ENCODE peak calls at places on chromosomes 7 and 10, in five cellular contexts. K is psoas muscle; V is IMR-90; X is ovary; G is CD8-positive, alpha-beta T cell. A is an unnamed sample. For H3K27me3, the result is how much of the 10 kb centered on the place peaks cover.

GRCh38 chr7:94344826-94345225 is 49.9 kb upstream of the COL1A2 start:
- DNase-seq in K (no peak), V (peak), X (no peak), G (no peak), A (no peak)

GRCh38 chr7:71422104-71422503 is 290.2 kb downstream of the GALNT17 start:
- DNase-seq in V (no peak), X (no peak), K (no peak), G (no peak), A (no peak)

GRCh38 chr10:132688580-132689420 is 97.1 kb downstream of the NKX6-2 start:
- DNase-seq in K (peak), X (no peak), G (no peak), V (no peak), A (no peak)

GRCh38 chr7:45978010-45978681 is 57.1 kb upstream of the IGFBP3 start:
- DNase-seq in X (no peak), G (no peak), V (peak), K (no peak), A (peak)

GRCh38 chr7:31633894-31634494 is 53.0 kb upstream of the PPP1R17 start:
- DNase-seq in X (no peak), V (peak), K (no peak), G (no peak), A (peak)

GRCh38 chr10:132136689-132137088 is 50.1 kb upstream of the DPYSL4 start:
- DNase-seq in G (no peak), K (no peak), X (no peak), V (no peak), A (no peak)

GRCh38 chr7:2843711-2844152 is 376 bp downstream of the GNA12 start:
- DNase-seq in V (peak), K (peak), X (peak), G (no peak), A (peak)

GRCh38 chr7:1312098-1313070 is 79.7 kb downstream of the UNCX start:
- DNase-seq in K (peak), X (no peak), V (no peak), G (no peak), A (no peak)

GRCh38 chr7:75578081-75578480 is 86.0 kb downstream of the SPDYE5 start:
- DNase-seq in G (no peak), V (no peak), K (no peak), X (no peak), A (no peak)

GRCh38 chr10:122147731-122148130 is 123.4 kb upstream of the BTBD16 start:
- DNase-seq in G (no peak), K (no peak), V (no peak), X (peak), A (no peak)

GRCh38 chr10:9166770-9167169 is 1112.3 kb downstream of the GATA3 start:
- DNase-seq in K (no peak), X (no peak), G (no peak), V (no peak), A (no peak)

GRCh38 chr7:47809387-47809786 is 138.9 kb downstream of the PKD1L1 start:
- DNase-seq in V (no peak), G (no peak), X (no peak), K (no peak), A (peak)

GRCh38 chr7:30225863-30226361 is 58.5 kb upstream of the ZNRF2 start:
- DNase-seq in X (peak), K (peak), V (peak), G (no peak), A (peak)

GRCh38 chr10:100725869-100726426 is 19.4 kb upstream of the PAX2 start:
- DNase-seq in K (no peak), X (no peak), V (no peak), G (no peak), A (no peak)
- H3K27me3 ChIP-seq in K (under half), X (under half), V (half or more), G (under half), A (under half)

GRCh38 chr7:140696679-140697446 is at the start of gene NDUFB2:
- DNase-seq in G (peak), V (peak), X (no peak), K (peak), A (peak)

GRCh38 chr7:140696024-140696678 is 357 bp upstream of the NDUFB2 start:
- DNase-seq in G (peak), X (peak), V (peak), K (peak), A (peak)

GRCh38 chr7:140695381-140695780 is 1.1 kb upstream of the NDUFB2 start:
- DNase-seq in K (no peak), X (no peak), V (no peak), G (no peak), A (no peak)

GRCh38 chr7:140698477-140698876 is 2.0 kb downstream of the NDUFB2 start:
- DNase-seq in X (no peak), K (no peak), G (no peak), V (no peak), A (no peak)

DNA sequence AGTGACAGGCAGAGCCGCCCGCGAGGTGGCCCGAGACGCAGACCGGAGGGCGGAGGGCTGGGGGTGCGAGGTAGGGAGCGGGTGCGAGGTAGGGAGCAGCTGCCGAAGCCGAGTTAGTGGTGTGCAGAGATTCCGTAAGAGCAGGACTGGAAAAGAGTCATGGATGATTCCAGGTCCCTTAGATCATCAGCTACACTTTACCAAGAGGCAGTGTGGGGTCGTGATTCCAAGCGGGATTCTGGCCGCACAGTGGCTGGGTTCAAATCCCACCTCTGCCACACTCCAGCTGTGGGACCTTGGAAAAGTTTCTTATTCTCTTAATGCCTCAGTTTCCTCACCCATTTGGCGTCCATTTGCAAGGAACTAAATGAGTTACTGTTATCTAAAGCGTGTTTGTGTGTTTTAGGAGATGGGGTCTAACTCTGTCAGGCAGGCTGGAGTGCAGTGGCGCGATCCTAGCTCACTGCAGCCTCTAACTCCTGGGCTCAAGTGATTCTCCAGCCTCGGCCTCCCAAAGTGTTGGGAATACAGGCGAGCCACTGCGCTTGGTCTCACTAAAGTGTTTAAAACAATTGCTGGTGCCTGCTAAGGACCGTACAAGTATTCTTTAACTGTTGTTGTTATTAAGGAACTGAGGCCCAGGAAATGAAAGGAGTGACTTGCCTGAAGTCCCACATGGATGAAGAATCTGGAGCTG is 1.1 kb downstream of the NDUFB2 start:
- DNase-seq in X (no peak), G (no peak), K (no peak), V (peak), A (no peak)
- TF ChIP-seq CTCF in X (no peak), G (no peak), K (no peak), V (no peak), A (no peak)

DNA sequence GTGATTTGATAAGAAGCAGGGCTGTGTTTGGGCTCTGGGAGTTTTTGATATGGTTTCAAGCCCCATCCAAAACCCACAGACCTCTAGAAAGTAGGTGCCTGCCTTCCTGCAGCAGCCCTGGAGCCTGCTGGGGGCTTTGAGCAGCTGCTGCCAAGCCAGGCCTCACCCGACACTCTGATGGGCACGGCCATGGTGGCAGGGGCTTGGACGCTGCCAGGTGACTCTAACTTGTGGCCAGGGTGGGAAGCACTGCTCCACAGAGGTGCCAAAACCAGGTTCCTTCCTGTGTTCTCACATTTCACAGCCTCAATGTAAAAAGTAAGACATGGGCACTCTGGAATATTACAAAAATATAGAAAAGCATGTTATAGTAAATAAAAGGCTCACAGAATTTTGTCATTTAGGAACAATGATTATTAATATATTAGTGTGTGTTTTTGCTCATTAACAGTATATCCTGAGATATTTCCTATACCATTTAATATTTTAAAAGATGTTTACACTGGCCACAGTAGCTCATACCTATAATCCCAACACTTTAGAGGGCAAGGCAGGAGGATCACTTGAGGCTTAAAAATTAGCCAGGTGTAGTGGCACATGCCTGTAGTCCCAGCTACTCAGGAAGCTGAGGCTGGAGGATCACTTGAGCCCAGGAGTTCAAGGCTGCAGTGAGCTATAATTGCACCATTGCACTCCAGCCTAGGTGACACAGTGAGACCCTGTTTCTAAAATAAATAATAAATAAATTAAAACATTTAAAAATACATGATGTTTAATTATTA is 95.1 kb downstream of the EGFR start:
- DNase-seq in K (no peak), V (no peak), G (no peak), X (no peak), A (no peak)
- H3K27ac ChIP-seq in K (peak), V (no peak), G (no peak), X (no peak), A (no peak)

GRCh38 chr7:128178611-128179010 is 62.5 kb upstream of the LEP start:
- DNase-seq in G (no peak), X (no peak), V (no peak), K (no peak), A (no peak)
- H3K27me3 ChIP-seq in G (under half), X (under half), V (half or more), K (under half), A (under half)